ENCODE peak calls at places on chromosomes 4 and X, in four cellular contexts. I, J, D and E are unnamed samples.

GRCh38 chr4:80568891-80569290 is 233.4 kb downstream of the CFAP299 start:
- DNase-seq in I (no peak), J (no peak), D (no peak), E (peak)

GRCh38 chrX:70422886-70423336 is at the start of gene GDPD2:
- DNase-seq in I (no peak), J (no peak), D (peak), E (no peak)

GRCh38 chrX:103730746-103731508 is 20.2 kb downstream of the TMEM31 start:
- DNase-seq in I (no peak), J (no peak), D (no peak), E (no peak)

GRCh38 chrX:1323315-1323714 is 13.3 kb upstream of the IL3RA start:
- DNase-seq in I (peak), J (peak), D (peak), E (peak)

GRCh38 chr4:40621592-40622512 is 7.8 kb downstream of the RBM47 start:
- DNase-seq in I (no peak), J (no peak), D (peak), E (no peak)

GRCh38 chrX:31934842-31935241 is 863.0 kb upstream of the FTHL17 start:
- DNase-seq in I (no peak), J (no peak), D (no peak), E (no peak)

GRCh38 chr4:173411106-173411703 is 12.3 kb upstream of the SCRG1 start:
- DNase-seq in I (no peak), J (no peak), D (no peak), E (no peak)

GRCh38 chrX:122626871-122627270 is 557.2 kb upstream of the GRIA3 start:
- DNase-seq in I (no peak), J (no peak), D (no peak), E (no peak)

GRCh38 chrX:115388879-115389278 is 99.4 kb downstream of the LUZP4 start:
- DNase-seq in I (no peak), J (no peak), D (no peak), E (no peak)

GRCh38 chrX:54043696-54044125 is 562 bp downstream of the PHF8 start:
- DNase-seq in I (peak), J (peak), D (no peak), E (no peak)